ENCODE peak calls at places on chromosomes 11 and 22, in nine cellular contexts. R is HCT116, S is nephron progenitor cell, H is thoracic aorta, O is fibroblast of the aortic adventitia, Y is fibroblast of pulmonary artery, X is AG09319, K is left ventricle myocardium inferior, N is tibial nerve. W is an unnamed sample.

GRCh38 chr11:96943970-96944369 is 554.2 kb downstream of the JRKL start:
- DNase-seq in R (no peak), S (no peak), H (no peak), O (no peak), Y (no peak), X (no peak), K (no peak), N (no peak), W (no peak)

GRCh38 chr11:11524436-11525038 is 97.3 kb downstream of the GALNT18 start:
- DNase-seq in R (no peak), S (no peak), H (no peak), O (peak; percentile 11), Y (no peak), X (no peak), K (no peak), N (no peak), W (no peak)

GRCh38 chr11:118699508-118700220 is 20.2 kb upstream of the TREH start:
- DNase-seq in R (no peak), S (no peak), H (no peak), O (no peak), Y (no peak), X (no peak), K (no peak), N (no peak), W (no peak)

GRCh38 chr11:47020793-47021624 is 84.4 kb downstream of the CSTPP1 start:
- DNase-seq in R (no peak), S (no peak), H (no peak), O (no peak), Y (peak; percentile 24), X (no peak), K (no peak), N (no peak), W (no peak)

GRCh38 chr22:22362939-22363338 is 118.4 kb downstream of the VPREB1 start:
- DNase-seq in R (no peak), S (no peak), H (no peak), O (no peak), Y (no peak), X (no peak), K (no peak), N (no peak), W (no peak)

GRCh38 chr11:114060402-114061052 is 1.0 kb downstream of the ZBTB16 start:
- DNase-seq in R (no peak), S (peak; percentile 72), H (no peak), O (peak; percentile 27), Y (no peak), X (no peak), K (peak; percentile 57), N (no peak), W (no peak)

GRCh38 chr11:10809373-10810199 is 860 bp upstream of the EIF4G2 start:
- DNase-seq in R (peak; percentile 19), S (peak; percentile 54), H (no peak), O (peak; percentile 69), Y (peak; percentile 79), X (peak; percentile 28), K (no peak), N (peak; percentile 34), W (no peak)

GRCh38 chr11:86999388-86999787 is 38.3 kb upstream of the TMEM135 start:
- DNase-seq in R (no peak), S (no peak), H (no peak), O (no peak), Y (no peak), X (no peak), K (no peak), N (no peak), W (no peak)

GRCh38 chr22:43393845-43394474 is 17.9 kb upstream of the MPPED1 start:
- DNase-seq in R (no peak), S (no peak), H (no peak), O (no peak), Y (no peak), X (no peak), K (no peak), N (no peak), W (no peak)

GRCh38 chr11:82960000-82960778 is 58.7 kb downstream of the DDIAS start:
- DNase-seq in R (no peak), S (no peak), H (no peak), O (no peak), Y (no peak), X (no peak), K (no peak), N (no peak), W (no peak)

GRCh38 chr11:68542617-68543016 is 82.1 kb downstream of the PPP6R3 start:
- DNase-seq in R (no peak), S (no peak), H (no peak), O (peak; percentile 84), Y (peak; percentile 81), X (peak; percentile 19), K (no peak), N (no peak), W (no peak)

GRCh38 chr22:46807458-46807857 is 45.0 kb downstream of the TBC1D22A start:
- DNase-seq in R (no peak), S (no peak), H (no peak), O (no peak), Y (no peak), X (no peak), K (no peak), N (no peak), W (no peak)

GRCh38 chr22:31084811-31085492 is 3.8 kb downstream of the SMTN start:
- DNase-seq in R (no peak), S (peak; percentile 87), H (peak; percentile 74), O (peak; percentile 76), Y (peak; percentile 84), X (peak; percentile 69), K (peak; percentile 90), N (peak; percentile 84), W (peak; percentile 85)

GRCh38 chr11:67356867-67357561 is 3.7 kb upstream of the POLD4 start:
- DNase-seq in R (no peak), S (peak; percentile 73), H (no peak), O (peak; percentile 81), Y (peak; percentile 85), X (no peak), K (peak; percentile 41), N (no peak), W (no peak)
- TF ChIP-seq CTCF in R (peak; percentile 96), S (peak; percentile 90), H (peak; percentile 94), O (peak; percentile 99), Y (peak; percentile 99), X (peak; percentile 93), K (peak; percentile 95), N (peak; percentile 92), W (peak; percentile 95)

GRCh38 chr11:66638177-66639065 is at the start of gene RBM4:
- DNase-seq in R (peak; percentile 100), S (peak; percentile 94), H (peak; percentile 92), O (peak; percentile 100), Y (peak; percentile 100), X (peak; percentile 100), K (peak; percentile 96), N (peak; percentile 98), W (peak; percentile 96)
- TF ChIP-seq CTCF in R (no peak), S (no peak), H (no peak), O (peak; percentile 11), Y (peak; percentile 3), X (peak; percentile 8), K (no peak), N (no peak), W (peak; percentile 17)

DNA sequence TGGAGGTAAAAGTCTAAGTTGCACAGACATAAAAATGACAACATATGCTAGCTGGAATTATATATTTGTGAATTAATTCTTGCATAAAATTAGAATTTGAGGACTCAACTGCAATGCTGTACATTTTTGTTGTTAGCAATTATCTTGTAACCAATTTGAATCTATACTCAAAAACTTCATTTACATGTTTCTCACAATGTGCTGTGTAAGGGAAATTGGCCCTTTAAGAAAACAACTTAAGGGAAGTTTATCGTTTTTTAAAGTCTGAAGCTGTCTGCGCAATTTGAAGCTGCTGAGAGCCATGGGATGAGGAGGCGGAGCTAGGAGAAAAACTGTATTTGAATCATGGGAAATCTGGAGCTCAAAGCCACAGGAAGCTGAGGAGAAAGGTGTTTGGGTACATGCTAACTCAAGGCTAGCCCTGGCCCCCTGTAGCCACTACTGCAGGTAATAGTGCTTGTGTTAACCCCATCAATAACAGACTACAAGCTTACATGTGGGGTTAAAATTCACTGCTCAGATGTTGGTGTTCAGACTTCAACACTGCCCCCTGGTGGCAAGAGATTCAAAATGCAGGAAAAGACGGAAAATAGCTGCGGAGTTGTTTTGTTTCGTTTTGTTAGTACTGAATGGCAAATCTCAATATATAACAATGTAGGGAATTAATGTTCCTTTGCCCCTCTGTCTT is 126.1 kb downstream of the BRD1 start:
- DNase-seq in R (no peak), S (no peak), H (no peak), O (no peak), Y (no peak), X (no peak), K (no peak), N (no peak), W (peak; percentile 25)
- TF ChIP-seq CTCF in R (peak; percentile 72), S (peak; percentile 37), H (no peak), O (peak; percentile 33), Y (peak; percentile 33), X (peak; percentile 5), K (peak; percentile 39), N (peak; percentile 19), W (peak; percentile 73)

GRCh38 chr22:45638197-45638596 is 33.4 kb upstream of the ATXN10 start:
- DNase-seq in R (no peak), S (no peak), H (no peak), O (no peak), Y (no peak), X (no peak), K (no peak), N (no peak), W (no peak)

GRCh38 chr22:45640941-45641621 is 30.6 kb upstream of the ATXN10 start:
- DNase-seq in R (no peak), S (no peak), H (no peak), O (no peak), Y (no peak), X (no peak), K (no peak), N (no peak), W (peak; percentile 65)

GRCh38 chr22:45639747-45640102 is 31.9 kb upstream of the ATXN10 start:
- DNase-seq in R (no peak), S (no peak), H (no peak), O (no peak), Y (no peak), X (no peak), K (no peak), N (no peak), W (no peak)

GRCh38 chr22:45640291-45640940 is 31.2 kb upstream of the ATXN10 start:
- DNase-seq in R (no peak), S (no peak), H (no peak), O (no peak), Y (no peak), X (no peak), K (peak; percentile 25), N (no peak), W (peak; percentile 48)

DNA sequence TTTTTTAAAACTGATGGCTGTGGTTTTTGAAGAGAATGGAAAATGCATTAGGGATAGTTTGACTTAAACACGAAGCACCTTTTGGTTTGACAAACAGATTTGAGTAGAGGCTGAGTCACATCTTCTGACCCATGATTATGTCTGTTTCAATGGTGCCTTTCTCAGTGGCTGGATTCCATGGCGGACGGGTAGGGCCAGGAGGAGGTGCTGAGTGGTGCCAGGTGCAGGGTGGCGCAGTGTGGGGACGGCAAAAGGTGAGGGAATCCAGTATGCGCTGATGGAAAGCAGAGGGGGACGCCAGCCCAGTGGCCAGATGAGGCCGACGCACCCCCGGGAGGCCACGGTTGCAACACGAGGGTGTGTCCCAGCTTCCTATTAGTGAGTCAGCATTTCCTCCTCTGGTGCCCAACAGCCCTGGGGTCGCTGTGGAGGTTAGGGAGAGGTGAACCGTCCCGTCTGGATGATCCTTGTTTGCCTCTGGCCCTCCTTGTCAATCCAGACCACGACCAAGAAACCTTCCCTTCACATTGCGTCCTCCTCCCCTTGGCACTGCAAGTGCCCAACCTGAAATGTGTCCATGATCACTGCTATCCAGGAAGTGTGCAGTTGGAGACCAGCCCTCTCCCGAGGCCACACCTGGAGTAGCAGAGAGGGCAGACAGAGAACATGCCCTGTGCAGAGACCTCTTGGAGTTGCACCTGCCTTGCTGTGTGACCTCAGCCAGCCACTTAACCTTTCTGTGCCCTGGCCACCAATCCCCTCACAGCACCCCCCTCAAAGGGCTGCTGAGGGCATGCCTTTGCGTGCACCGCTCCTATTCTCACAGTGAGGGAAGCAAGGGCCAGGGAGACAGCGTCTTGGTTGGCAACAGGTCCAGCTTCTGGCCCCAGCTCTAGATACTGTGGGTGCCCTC is 32.5 kb upstream of the ATXN10 start:
- DNase-seq in R (peak; percentile 49), S (no peak), H (no peak), O (peak; percentile 69), Y (peak; percentile 66), X (peak; percentile 22), K (peak; percentile 45), N (peak; percentile 70), W (no peak)
- TF ChIP-seq CTCF in R (no peak), S (no peak), H (no peak), O (peak; percentile 7), Y (no peak), X (no peak), K (no peak), N (no peak), W (no peak)